ENCODE peak calls at places on chromosomes 7 and 10, in six cellular contexts. C, O, Q, X, L and M are unnamed samples.

GRCh38 chr10:30553018-30553624 is 76.4 kb downstream of the LYZL2 start:
- DNase-seq in X (no peak), Q (no peak), L (no peak), C (no peak), O (no peak), M (no peak)

GRCh38 chr10:32163076-32163773 is 107.0 kb upstream of the KIF5B start:
- DNase-seq in Q (no peak), O (no peak), L (no peak), X (no peak), C (no peak), M (no peak)

GRCh38 chr7:139574618-139575337 is 51.3 kb downstream of the CLEC2L start:
- DNase-seq in C (no peak), X (no peak), O (no peak), L (no peak), Q (no peak), M (no peak)

GRCh38 chr10:127354992-127355391 is 158.6 kb upstream of the INSYN2A start:
- DNase-seq in Q (no peak), L (peak; percentile 30), X (no peak), C (no peak), O (no peak), M (no peak)

GRCh38 chr7:27106181-27106905 is 3.9 kb upstream of the HOXA2 start:
- DNase-seq in X (no peak), C (peak; percentile 58), O (no peak), Q (no peak), L (peak; percentile 64), M (no peak)

GRCh38 chr10:100748251-100749058 is 3.1 kb downstream of the PAX2 start:
- DNase-seq in L (no peak), Q (no peak), O (no peak), X (no peak), C (no peak), M (no peak)

GRCh38 chr7:126715076-126715475 is 537.7 kb downstream of the GRM8 start:
- DNase-seq in O (no peak), L (no peak), C (no peak), Q (no peak), X (no peak), M (no peak)

GRCh38 chr10:129854796-129855705 is 109.0 kb downstream of the EBF3 start:
- DNase-seq in C (no peak), L (no peak), X (no peak), Q (no peak), O (no peak), M (no peak)

GRCh38 chr7:16940777-16941176 is 59.0 kb upstream of the AGR3 start:
- DNase-seq in Q (no peak), X (no peak), C (no peak), L (no peak), O (no peak), M (no peak)

GRCh38 chr10:132523561-132524442 is 13.8 kb upstream of the INPP5A start:
- DNase-seq in X (no peak), O (peak; percentile 28), Q (no peak), L (no peak), C (no peak), M (no peak)

GRCh38 chr10:8312079-8312478 is 257.6 kb downstream of the GATA3 start:
- DNase-seq in O (no peak), L (no peak), Q (no peak), X (no peak), C (peak; percentile 61), M (no peak)

GRCh38 chr7:103150192-103150591 is 1.3 kb upstream of the NAPEPLD start:
- DNase-seq in C (peak; percentile 80), Q (no peak), X (no peak), O (no peak), L (no peak), M (no peak)

GRCh38 chr10:118340486-118340885 is 1.6 kb downstream of the FAM204A start:
- DNase-seq in O (no peak), C (no peak), X (no peak), Q (no peak), L (no peak), M (no peak)

GRCh38 chr10:55631071-55631654 is 729.9 kb downstream of the ZWINT start:
- DNase-seq in X (no peak), Q (no peak), C (peak; percentile 27), O (peak; percentile 54), L (peak; percentile 57), M (peak; percentile 38)

GRCh38 chr10:6342091-6342490 is 139.4 kb downstream of the PFKFB3 start:
- DNase-seq in Q (no peak), L (no peak), X (no peak), C (no peak), O (no peak), M (no peak)

GRCh38 chr10:103278862-103279298 is 1.9 kb downstream of the INA start:
- DNase-seq in L (peak; percentile 55), X (no peak), Q (no peak), O (peak; percentile 56), C (no peak), M (no peak)

GRCh38 chr10:22316286-22317120 is at the start of gene COMMD3:
- DNase-seq in O (peak; percentile 91), L (peak; percentile 87), C (peak; percentile 84), Q (no peak), X (peak; percentile 85), M (no peak)

GRCh38 chr7:158856883-158857668 is 718 bp downstream of the DYNC2I1 start:
- DNase-seq in X (no peak), L (no peak), C (no peak), Q (no peak), O (no peak), M (no peak)

GRCh38 chr7:15839415-15840100 is 153.1 kb upstream of the MEOX2 start:
- DNase-seq in C (no peak), X (no peak), O (peak; percentile 46), Q (no peak), L (peak; percentile 46), M (no peak)

GRCh38 chr10:14670551-14671240 is 104.0 kb downstream of the FAM107B start:
- DNase-seq in C (no peak), L (peak; percentile 64), O (no peak), X (no peak), Q (no peak), M (no peak)

GRCh38 chr10:70903262-70903921 is 15.0 kb upstream of the PCBD1 start:
- DNase-seq in C (peak; percentile 17), X (peak; percentile 21), Q (no peak), O (no peak), L (peak; percentile 50), M (no peak)

GRCh38 chr7:780056-780455 is 52.2 kb upstream of the SUN1 start:
- DNase-seq in X (no peak), C (no peak), Q (no peak), O (peak; percentile 40), L (no peak), M (no peak)

GRCh38 chr7:132861940-132862554 is 219.8 kb downstream of the CHCHD3 start:
- DNase-seq in X (no peak), L (no peak), O (no peak), C (no peak), Q (no peak), M (no peak)

GRCh38 chr7:47587389-47587788 is 5.5 kb upstream of the TNS3 start:
- DNase-seq in Q (no peak), O (peak; percentile 79), X (no peak), C (no peak), L (no peak), M (no peak)

GRCh38 chr7:150368098-150368883 is at the start of gene REPIN1:
- DNase-seq in C (no peak), Q (no peak), O (peak; percentile 95), L (peak; percentile 78), X (peak; percentile 85), M (peak; percentile 50)

GRCh38 chr7:150855046-150855445 is 2.7 kb downstream of the AOC1 start:
- DNase-seq in X (no peak), L (no peak), C (no peak), O (no peak), Q (no peak), M (no peak)

GRCh38 chr7:81819861-81820260 is 50.0 kb upstream of the HGF start:
- DNase-seq in L (no peak), X (no peak), C (no peak), O (no peak), Q (no peak), M (no peak)

GRCh38 chr10:97659589-97659988 is 19.1 kb downstream of the PI4K2A start:
- DNase-seq in L (peak; percentile 69), X (no peak), Q (peak; percentile 46), O (no peak), C (no peak), M (no peak)

GRCh38 chr7:154892459-154892858 is 110.5 kb downstream of the PAXIP1 start:
- DNase-seq in X (no peak), O (no peak), Q (no peak), L (no peak), C (no peak), M (no peak)

GRCh38 chr7:88306590-88307048 is at the start of gene STEAP4:
- DNase-seq in Q (no peak), C (peak; percentile 78), O (peak; percentile 91), L (peak; percentile 39), X (no peak), M (peak; percentile 19)

GRCh38 chr7:28298870-28299484 is 113.3 kb upstream of the CREB5 start:
- DNase-seq in Q (no peak), O (no peak), X (no peak), L (peak; percentile 66), C (peak; percentile 60), M (peak; percentile 27)

GRCh38 chr10:1243486-1244182 is 187.4 kb downstream of the WDR37 start:
- DNase-seq in L (no peak), X (no peak), Q (no peak), C (no peak), O (no peak), M (no peak)
- TF ChIP-seq CTCF in L (no peak), X (no peak), Q (no peak), C (no peak), O (no peak), M (no peak)

DNA sequence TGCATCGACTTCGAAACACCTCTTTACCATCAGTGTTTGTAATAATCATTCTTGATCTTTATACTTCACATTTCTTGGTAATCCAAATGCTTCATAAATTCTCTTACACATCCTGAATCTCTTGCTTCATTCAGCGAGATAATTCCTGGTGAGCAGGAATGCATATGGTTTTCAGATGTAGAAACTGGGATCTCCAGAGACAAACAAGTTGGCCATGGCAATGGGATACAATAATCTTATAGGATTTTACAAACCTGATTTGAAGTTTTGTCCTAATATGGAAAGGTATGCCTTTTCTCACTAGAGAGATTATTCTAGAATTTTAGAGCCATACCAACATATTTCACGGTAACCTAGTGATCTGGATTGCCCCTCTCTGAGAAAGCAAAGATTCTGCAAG is 13.0 kb upstream of the TRDMT1 start:
- DNase-seq in L (no peak), Q (no peak), X (no peak), O (no peak), C (no peak), M (no peak)
- H3K4me3 ChIP-seq in L (peak overlapping the region; percentile 24), Q (peak overlapping the region; percentile 34), X (no peak overlapping the region), O (no peak overlapping the region), C (no peak overlapping the region), M (peak overlapping the region; percentile 5)

DNA sequence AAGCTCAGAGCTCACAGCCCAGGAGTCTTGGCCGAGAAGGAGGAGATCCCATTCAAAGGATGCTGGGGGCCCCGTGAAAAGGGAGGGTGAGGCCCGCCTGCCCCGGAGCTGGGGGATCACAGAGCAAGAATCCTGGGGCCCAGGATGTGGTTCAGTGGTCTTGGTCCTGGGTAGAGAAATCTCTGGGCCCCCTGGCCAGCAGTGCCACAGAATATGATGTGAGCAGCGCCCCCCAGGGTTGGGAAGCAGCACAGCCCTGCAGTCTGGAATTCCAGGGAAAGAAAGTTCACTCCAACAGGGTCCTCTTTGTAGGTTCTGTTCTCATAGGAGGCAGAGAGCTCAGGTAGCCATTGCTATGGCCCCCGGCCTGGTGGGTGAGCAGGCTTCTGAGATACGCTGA is 77.6 kb upstream of the GNA12 start:
- DNase-seq in C (no peak), O (no peak), L (no peak), X (no peak), Q (no peak), M (no peak)
- TF ChIP-seq CTCF in C (peak; percentile 34), O (peak; percentile 14), L (peak; percentile 39), X (no peak), Q (peak; percentile 29), M (peak; percentile 67)

GRCh38 chr10:3789621-3790020 is 4.6 kb upstream of the KLF6 start:
- DNase-seq in C (no peak), Q (no peak), L (no peak), O (no peak), X (no peak), M (no peak)
- H3K4me3 ChIP-seq in C (no peak overlapping the region), Q (no peak overlapping the region), L (no peak overlapping the region), O (no peak overlapping the region), X (no peak overlapping the region), M (no peak overlapping the region)